ENCODE peak calls at places on chromosomes 12 and 14, in eight cellular contexts. L is heart left ventricle; Q is foreskin fibroblast; M is NCI-H774; T is cortex of kidney; O is NCI-H2081; Y is activated CD4-positive, alpha-beta T cell treated with anti-CD3 and anti-CD28 coated beads, Interleukin-2, amount 50 U/mL, for 48 hours; N is fibroblast of the aortic adventitia. W is an unnamed sample.

GRCh38 chr14:29536886-29537511 is 390.6 kb downstream of the PRKD1 start:
- DNase-seq in L (no peak), Q (peak), M (peak), T (no peak), O (peak), Y (no peak), N (peak), W (no peak)

GRCh38 chr14:105281354-105282097 is 19.3 kb downstream of the BRF1 start:
- DNase-seq in L (no peak), Q (peak), M (no peak), T (no peak), O (peak), Y (no peak), N (peak), W (no peak)

GRCh38 chr12:77796775-77797174 is 33.9 kb upstream of the NAV3 start:
- DNase-seq in L (no peak), Q (peak), M (no peak), T (no peak), O (no peak), Y (no peak), N (peak), W (no peak)

GRCh38 chr12:104546575-104546974 is 89.8 kb downstream of the CHST11 start:
- DNase-seq in L (no peak), Q (no peak), M (no peak), T (no peak), O (no peak), Y (no peak), N (no peak), W (no peak)

GRCh38 chr12:111310076-111310870 is 58.6 kb downstream of the PHETA1 start:
- DNase-seq in L (no peak), Q (no peak), M (no peak), T (no peak), O (no peak), Y (no peak), N (no peak), W (no peak)

GRCh38 chr14:28653521-28653920 is 113.1 kb upstream of the FOXG1 start:
- DNase-seq in L (no peak), Q (no peak), M (no peak), T (no peak), O (no peak), Y (no peak), N (no peak), W (no peak)

GRCh38 chr14:72515779-72516770 is 377.8 kb downstream of the DPF3 start:
- DNase-seq in L (no peak), Q (no peak), M (no peak), T (no peak), O (no peak), Y (no peak), N (peak), W (no peak)

GRCh38 chr12:48788852-48789775 is at the start of gene ADCY6:
- DNase-seq in L (peak), Q (peak), M (peak), T (no peak), O (peak), Y (peak), N (peak), W (no peak)

GRCh38 chr12:58931518-58931917 is 11.2 kb upstream of the LRIG3 start:
- DNase-seq in L (no peak), Q (no peak), M (no peak), T (no peak), O (no peak), Y (no peak), N (no peak), W (no peak)

GRCh38 chr12:113227169-113227568 is 5.9 kb downstream of the TPCN1 start:
- DNase-seq in L (peak), Q (no peak), M (no peak), T (no peak), O (no peak), Y (no peak), N (no peak), W (no peak)

GRCh38 chr14:68460541-68460940 is 332.3 kb downstream of the ZFP36L1 start:
- DNase-seq in L (peak), Q (no peak), M (no peak), T (no peak), O (no peak), Y (no peak), N (peak), W (no peak)

GRCh38 chr14:50230601-50231474 is 540 bp downstream of the SOS2 start:
- DNase-seq in L (peak), Q (peak), M (no peak), T (no peak), O (peak), Y (peak), N (peak), W (peak)

GRCh38 chr12:103933237-103933636 is 3.0 kb downstream of the HSP90B1 start:
- DNase-seq in L (no peak), Q (no peak), M (no peak), T (no peak), O (no peak), Y (no peak), N (no peak), W (no peak)

GRCh38 chr14:64525354-64525753 is 15.2 kb upstream of the HSPA2 start:
- DNase-seq in L (no peak), Q (no peak), M (no peak), T (no peak), O (no peak), Y (no peak), N (no peak), W (no peak)

GRCh38 chr12:54716284-54716683 is 68.1 kb upstream of the DCD start:
- DNase-seq in L (no peak), Q (no peak), M (no peak), T (no peak), O (no peak), Y (no peak), N (no peak), W (no peak)

GRCh38 chr12:49133014-49133413 is 1.8 kb upstream of the TUBA1B start:
- DNase-seq in L (no peak), Q (no peak), M (no peak), T (no peak), O (peak), Y (no peak), N (peak), W (no peak)

GRCh38 chr12:67468549-67469245 is 179.8 kb upstream of the DYRK2 start:
- DNase-seq in L (no peak), Q (no peak), M (no peak), T (no peak), O (no peak), Y (no peak), N (no peak), W (no peak)

GRCh38 chr12:132646850-132647249 is 28.3 kb downstream of the P2RX2 start:
- DNase-seq in L (no peak), Q (no peak), M (no peak), T (no peak), O (no peak), Y (no peak), N (no peak), W (no peak)

GRCh38 chr12:12837025-12837872 is 24.1 kb downstream of the DDX47 start:
- DNase-seq in L (no peak), Q (peak), M (no peak), T (no peak), O (peak), Y (peak), N (peak), W (no peak)

GRCh38 chr12:124637586-124637985 is 70.2 kb upstream of the NCOR2 start:
- DNase-seq in L (no peak), Q (no peak), M (no peak), T (no peak), O (no peak), Y (no peak), N (no peak), W (no peak)

GRCh38 chr12:110050927-110051326 is 2.6 kb upstream of the C12orf76 start:
- DNase-seq in L (no peak), Q (no peak), M (no peak), T (no peak), O (no peak), Y (no peak), N (no peak), W (no peak)

GRCh38 chr12:51600721-51601120 is 9.7 kb downstream of the SCN8A start:
- DNase-seq in L (no peak), Q (no peak), M (no peak), T (no peak), O (no peak), Y (no peak), N (no peak), W (no peak)

GRCh38 chr12:6821271-6821673 is 349 bp upstream of the GPR162 start:
- DNase-seq in L (peak), Q (peak), M (peak), T (no peak), O (peak), Y (peak), N (peak), W (peak)

GRCh38 chr12:44709166-44709565 is 166.9 kb downstream of the NELL2 start:
- DNase-seq in L (no peak), Q (no peak), M (no peak), T (no peak), O (no peak), Y (no peak), N (no peak), W (no peak)

GRCh38 chr12:111720457-111720856 is 34.6 kb downstream of the ACAD10 start:
- DNase-seq in L (no peak), Q (no peak), M (no peak), T (no peak), O (no peak), Y (no peak), N (no peak), W (no peak)

GRCh38 chr12:21111733-21112132 is 19.3 kb upstream of the SLCO1B1 start:
- DNase-seq in L (no peak), Q (no peak), M (no peak), T (no peak), O (no peak), Y (no peak), N (no peak), W (no peak)

GRCh38 chr14:104931323-104931770 is 6.7 kb downstream of the PLD4 start:
- DNase-seq in L (no peak), Q (no peak), M (no peak), T (no peak), O (no peak), Y (no peak), N (no peak), W (no peak)

GRCh38 chr14:54026671-54027070 is 70.0 kb upstream of the BMP4 start:
- DNase-seq in L (no peak), Q (no peak), M (no peak), T (no peak), O (no peak), Y (no peak), N (no peak), W (no peak)

GRCh38 chr14:65412881-65413738 is 580 bp downstream of the FUT8 start:
- DNase-seq in L (peak), Q (peak), M (no peak), T (no peak), O (peak), Y (peak), N (peak), W (peak)

GRCh38 chr14:67964391-67964812 is 144.8 kb downstream of the RAD51B start:
- DNase-seq in L (no peak), Q (peak), M (no peak), T (no peak), O (peak), Y (no peak), N (peak), W (no peak)

GRCh38 chr14:30656190-30656632 is 34.1 kb downstream of the SCFD1 start:
- DNase-seq in L (no peak), Q (peak), M (no peak), T (no peak), O (peak), Y (peak), N (peak), W (no peak)

GRCh38 chr14:23141706-23142467 is 22.8 kb upstream of the CEBPE start:
- DNase-seq in L (peak), Q (no peak), M (no peak), T (no peak), O (peak), Y (no peak), N (peak), W (no peak)

GRCh38 chr14:101069666-101070362 is 166.3 kb upstream of the RTL1 start:
- DNase-seq in L (peak), Q (no peak), M (no peak), T (no peak), O (no peak), Y (no peak), N (no peak), W (no peak)

W was measured in nucleus accumbens.